ENCODE peak calls at places on chromosomes 4 and X, in six cellular contexts. S is stomach, R is sigmoid colon, X is IMR-90, J is body of pancreas, Y is heart left ventricle. O is an unnamed sample. For H3K36me3, the result is how much of the 10 kb centered on the place peaks cover.

GRCh38 chr4:115154826-115155225 is 41.4 kb upstream of the NDST4 start:
- DNase-seq in S (no peak), R (no peak), X (no peak), J (no peak), Y (no peak), O (no peak)

GRCh38 chr4:22970665-22971064 is 277.9 kb downstream of the GBA3 start:
- DNase-seq in S (no peak), R (no peak), X (no peak), J (no peak), Y (no peak), O (no peak)

GRCh38 chr4:73613130-73613529 is 7.1 kb downstream of the RASSF6 start:
- DNase-seq in S (no peak), R (no peak), X (no peak), J (peak), Y (no peak), O (no peak)

GRCh38 chrX:42934020-42934701 is 156.2 kb upstream of the PPP1R2C start:
- DNase-seq in S (no peak), R (no peak), X (no peak), J (no peak), Y (no peak), O (no peak)

GRCh38 chrX:50941638-50942037 is 31.1 kb downstream of the BMP15 start:
- DNase-seq in S (no peak), R (no peak), X (no peak), J (no peak), Y (no peak), O (no peak)

GRCh38 chr4:20395160-20395773 is 143.6 kb downstream of the SLIT2 start:
- DNase-seq in S (peak), R (no peak), X (peak), J (peak), Y (peak), O (peak)

GRCh38 chr4:186078977-186079697 is 10.2 kb downstream of the TLR3 start:
- DNase-seq in S (no peak), R (no peak), X (no peak), J (no peak), Y (no peak), O (no peak)

GRCh38 chr4:2793920-2794706 is 1.2 kb downstream of the SH3BP2 start:
- DNase-seq in S (peak), R (peak), X (no peak), J (peak), Y (peak), O (peak)

GRCh38 chr4:28709821-28710330 is 1849.2 kb downstream of the STIM2 start:
- DNase-seq in S (no peak), R (no peak), X (peak), J (no peak), Y (no peak), O (no peak)

GRCh38 chr4:84803720-84804119 is 162.8 kb downstream of the WDFY3 start:
- DNase-seq in S (no peak), R (no peak), X (peak), J (no peak), Y (no peak), O (no peak)

GRCh38 chr4:138630666-138631065 is 384.9 kb upstream of the NOCT start:
- DNase-seq in S (no peak), R (no peak), X (no peak), J (no peak), Y (no peak), O (no peak)

GRCh38 chr4:158302076-158302866 is 92.0 kb downstream of the TMEM144 start:
- DNase-seq in S (no peak), R (no peak), X (peak), J (peak), Y (no peak), O (no peak)

GRCh38 chrX:155313766-155314165 is 20.6 kb downstream of the CLIC2 start:
- DNase-seq in S (no peak), R (no peak), X (no peak), J (no peak), Y (no peak), O (no peak)

GRCh38 chr4:173490256-173490655 is 39.8 kb downstream of the HAND2 start:
- DNase-seq in S (no peak), R (no peak), X (no peak), J (no peak), Y (no peak), O (no peak)

GRCh38 chr4:173494013-173494970 is 35.7 kb downstream of the HAND2 start:
- DNase-seq in S (peak), R (peak), X (peak), J (peak), Y (peak), O (peak)

GRCh38 chrX:149638860-149639259 is 7.3 kb upstream of the TMEM185A start:
- DNase-seq in S (no peak), R (no peak), X (peak), J (no peak), Y (no peak), O (no peak)

GRCh38 chr4:37763164-37763444 is 63.4 kb upstream of the PGM2 start:
- DNase-seq in S (no peak), R (no peak), X (no peak), J (no peak), Y (no peak), O (no peak)

GRCh38 chrX:16695079-16695676 is 17.3 kb downstream of the CTPS2 start:
- DNase-seq in S (peak), R (no peak), X (peak), J (peak), Y (peak), O (peak)

GRCh38 chr4:17494258-17494657 is 17.6 kb downstream of the QDPR start:
- DNase-seq in S (no peak), R (no peak), X (peak), J (no peak), Y (no peak), O (peak)

GRCh38 chrX:12988797-12989196 is 13.9 kb downstream of the TMSB4X start:
- DNase-seq in S (peak), R (no peak), X (peak), J (peak), Y (no peak), O (no peak)

GRCh38 chr4:25879991-25880641 is 17.3 kb upstream of the SEL1L3 start:
- DNase-seq in S (no peak), R (no peak), X (peak), J (no peak), Y (no peak), O (no peak)

GRCh38 chr4:829291-829690 is 3.4 kb upstream of the CPLX1 start:
- DNase-seq in S (no peak), R (peak), X (no peak), J (no peak), Y (no peak), O (no peak)

GRCh38 chr4:47155907-47156306 is 124.5 kb downstream of the GABRB1 start:
- DNase-seq in S (no peak), R (no peak), X (no peak), J (no peak), Y (no peak), O (no peak)

GRCh38 chrX:21056636-21057035 is 317.6 kb upstream of the CNKSR2 start:
- DNase-seq in S (no peak), R (no peak), X (no peak), J (no peak), Y (no peak), O (no peak)

GRCh38 chr4:13968723-13969122 is 341.2 kb upstream of the BOD1L1 start:
- DNase-seq in S (no peak), R (no peak), X (peak), J (no peak), Y (no peak), O (no peak)

GRCh38 chrX:130032552-130032951 is 50.1 kb downstream of the BCORL1 start:
- DNase-seq in S (no peak), R (no peak), X (no peak), J (no peak), Y (no peak), O (no peak)

GRCh38 chrX:130039847-130040246 is 57.4 kb downstream of the BCORL1 start:
- DNase-seq in S (no peak), R (no peak), X (no peak), J (no peak), Y (peak), O (peak)

GRCh38 chrX:130030826-130031225 is 48.4 kb downstream of the BCORL1 start:
- DNase-seq in S (no peak), R (no peak), X (no peak), J (no peak), Y (no peak), O (no peak)

GRCh38 chrX:130028196-130028595 is 45.8 kb downstream of the BCORL1 start:
- DNase-seq in S (peak), R (no peak), X (peak), J (peak), Y (peak), O (peak)

GRCh38 chrX:130034178-130034577 is 51.7 kb downstream of the BCORL1 start:
- DNase-seq in S (no peak), R (no peak), X (no peak), J (no peak), Y (no peak), O (no peak)
- H3K36me3 ChIP-seq in S (half or more), R (under half), X (under half), J (under half), Y (half or more), O (under half)

GRCh38 chr4:163590609-163591264 is 96.2 kb downstream of the TMA16 start:
- DNase-seq in S (no peak), R (no peak), X (no peak), J (no peak), Y (no peak), O (no peak)

GRCh38 chr4:163592207-163592606 is 97.7 kb downstream of the TMA16 start:
- DNase-seq in S (no peak), R (no peak), X (no peak), J (no peak), Y (no peak), O (no peak)

GRCh38 chr4:163590103-163590502 is 95.6 kb downstream of the TMA16 start:
- DNase-seq in S (no peak), R (no peak), X (no peak), J (no peak), Y (no peak), O (no peak)

GRCh38 chr4:163587867-163588266 is 93.4 kb downstream of the TMA16 start:
- DNase-seq in S (no peak), R (no peak), X (no peak), J (no peak), Y (no peak), O (no peak)

GRCh38 chr4:163591614-163592020 is 97.1 kb downstream of the TMA16 start:
- DNase-seq in S (no peak), R (no peak), X (no peak), J (no peak), Y (no peak), O (no peak)
- TF ChIP-seq CTCF in S (no peak), R (no peak), X (no peak), J (peak), Y (no peak), O (peak)

GRCh38 chr4:40301592-40301991 is 33.5 kb upstream of the CHRNA9 start:
- DNase-seq in S (no peak), R (peak), X (no peak), J (no peak), Y (no peak), O (no peak)
- TF ChIP-seq POLR2A in S (no peak), R (no peak), X (no peak), J (no peak), Y (no peak), O (no peak)

DNA sequence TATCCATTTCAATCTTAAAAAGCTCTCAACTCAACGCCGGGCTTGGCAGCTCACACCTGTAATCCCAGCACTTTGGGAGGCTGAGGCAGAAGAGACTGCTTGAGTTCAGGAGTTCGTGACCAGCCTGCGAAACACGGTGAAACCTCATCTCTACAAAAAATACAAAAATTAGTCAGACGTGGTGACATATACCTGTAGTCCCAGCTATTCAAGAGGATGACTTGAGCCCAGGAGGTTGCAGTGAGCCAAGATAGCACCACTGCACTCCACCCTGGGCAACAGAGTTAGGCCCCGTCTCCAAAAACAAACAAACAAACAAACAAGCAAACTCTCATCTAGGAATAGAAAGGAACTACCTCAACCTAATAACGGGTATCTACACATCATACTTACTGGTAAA is 50.8 kb downstream of the PTPN13 start:
- DNase-seq in S (no peak), R (no peak), X (no peak), J (no peak), Y (no peak), O (no peak)
- H3K36me3 ChIP-seq in S (under half), R (under half), X (under half), J (under half), Y (under half), O (under half)

DNA sequence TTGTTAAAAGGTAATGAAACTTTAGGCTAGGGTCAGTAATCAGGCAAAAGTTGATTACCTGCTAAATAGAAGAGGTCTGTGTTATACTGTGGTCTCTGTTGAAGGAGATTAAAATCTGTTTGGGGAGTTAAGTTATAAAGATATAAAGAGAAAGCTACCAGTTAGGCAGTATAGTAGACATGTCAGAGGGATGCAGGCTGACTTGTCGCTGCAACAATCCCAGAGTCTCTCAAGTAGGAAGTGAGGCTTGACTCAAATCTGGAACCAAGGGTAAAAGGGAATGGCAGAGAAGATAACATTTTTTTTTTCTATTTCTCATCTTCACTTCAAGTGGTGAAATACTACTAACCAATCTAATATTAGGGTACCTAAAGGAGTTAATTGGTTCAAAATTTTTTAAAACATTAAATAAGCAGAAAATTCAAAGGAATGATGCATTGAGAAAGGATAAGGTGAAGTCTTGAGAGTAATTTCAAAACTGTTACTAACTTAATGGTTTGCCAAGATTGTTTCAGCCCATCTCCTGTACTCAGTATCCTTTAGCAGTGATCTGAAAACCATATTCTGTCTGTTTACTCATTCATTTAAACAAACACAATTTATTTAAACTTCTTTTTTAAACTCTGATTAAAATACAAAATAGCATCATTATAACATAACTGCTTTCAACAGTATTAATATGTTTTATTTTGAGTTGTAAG is 12.8 kb downstream of the HERC3 start:
- DNase-seq in S (no peak), R (no peak), X (no peak), J (no peak), Y (no peak), O (no peak)
- TF ChIP-seq CTCF in S (no peak), R (no peak), X (no peak), J (no peak), Y (no peak), O (no peak)

GRCh38 chr4:66373268-66373667 is 703.0 kb upstream of the EPHA5 start:
- DNase-seq in S (no peak), R (no peak), X (no peak), J (no peak), Y (no peak), O (no peak)
- TF ChIP-seq POLR2A in S (no peak), R (no peak), X (no peak), J (no peak), Y (no peak), O (no peak)

DNA sequence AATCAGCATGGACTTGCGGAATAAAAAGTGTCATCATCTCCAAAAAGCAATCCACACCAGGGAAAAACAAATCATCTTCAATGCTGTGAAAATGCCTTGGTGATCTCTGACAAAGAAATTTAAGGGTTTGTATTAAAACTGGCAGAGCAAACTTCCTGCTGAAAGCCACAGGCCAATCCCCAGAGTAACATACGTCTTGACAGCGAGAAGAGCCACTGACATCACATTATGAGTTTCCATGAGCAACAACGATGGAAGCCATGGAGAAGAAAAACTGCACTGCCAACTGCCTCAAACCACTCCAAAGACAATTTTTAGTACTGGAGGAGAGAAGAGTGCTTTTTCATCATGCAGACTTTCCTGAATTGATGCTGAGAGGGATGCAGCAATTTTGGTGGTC is 215.4 kb upstream of the TBL1X start:
- DNase-seq in S (no peak), R (no peak), X (no peak), J (no peak), Y (no peak), O (no peak)
- H3K36me3 ChIP-seq in S (under half), R (under half), X (under half), J (under half), Y (under half), O (under half)

GRCh38 chr4:107734120-107734519 is 14.1 kb upstream of the PAPSS1 start:
- DNase-seq in S (no peak), R (no peak), X (no peak), J (no peak), Y (no peak), O (no peak)
- TF ChIP-seq CTCF in S (no peak), R (no peak), X (peak), J (no peak), Y (peak), O (no peak)

GRCh38 chr4:169270810-169271691 is at the start of gene SH3RF1:
- DNase-seq in S (peak), R (peak), X (peak), J (peak), Y (peak), O (peak)
- TF ChIP-seq POLR2A in S (no peak), R (peak), X (peak), J (peak), Y (peak), O (peak)